ENCODE peak calls at places on chromosomes 6 and 20, in four cellular contexts. U, F, A and H are unnamed samples.
A peak's percentile ranks its signal among the peaks of the same experiment; 100 is the strongest.

GRCh38 chr20:47262365-47263013 is 94.0 kb downstream of the ZMYND8 start:
- DNase-seq in U (no peak), A (no peak), F (peak; percentile 69), H (no peak)

GRCh38 chr6:52503853-52504777 is 72.7 kb downstream of the TRAM2 start:
- DNase-seq in U (no peak), A (peak; percentile 98), F (no peak), H (no peak)

GRCh38 chr20:10190456-10190855 is 28.2 kb upstream of the SNAP25 start:
- DNase-seq in F (no peak), U (no peak), A (no peak), H (no peak)

GRCh38 chr6:129586815-129587214 is 123.2 kb downstream of the ARHGAP18 start:
- DNase-seq in U (no peak), F (no peak), A (no peak), H (no peak)

GRCh38 chr20:58006346-58007316 is 221.8 kb downstream of the ANKRD60 start:
- DNase-seq in F (no peak), A (peak; percentile 47), U (no peak), H (no peak)

GRCh38 chr6:45075246-45075645 is 252.9 kb upstream of the RUNX2 start:
- DNase-seq in U (no peak), A (no peak), F (no peak), H (no peak)

GRCh38 chr6:131096786-131097185 is 33.7 kb upstream of the EPB41L2 start:
- DNase-seq in U (no peak), A (no peak), F (no peak), H (no peak)

GRCh38 chr6:32685603-32686002 is 19.1 kb upstream of the HLA-DQB1 start:
- DNase-seq in U (no peak), F (peak; percentile 69), A (no peak), H (peak; percentile 62)

GRCh38 chr6:46882622-46883021 is 39.1 kb downstream of the ADGRF5 start:
- DNase-seq in F (no peak), A (no peak), U (no peak), H (no peak)

GRCh38 chr20:37345339-37346231 is at the start of gene SRC:
- DNase-seq in U (peak; percentile 74), F (peak; percentile 80), A (peak; percentile 93), H (no peak)

GRCh38 chr20:37142708-37143107 is 36.4 kb upstream of the RPN2 start:
- DNase-seq in U (no peak), A (no peak), F (no peak), H (no peak)

GRCh38 chr6:85516168-85516567 is 66.3 kb downstream of the NT5E start:
- DNase-seq in F (no peak), A (no peak), U (peak; percentile 44), H (no peak)

GRCh38 chr20:34222208-34222607 is 19.0 kb upstream of the ASIP start:
- DNase-seq in U (no peak), A (no peak), F (no peak), H (no peak)

GRCh38 chr20:36305602-36306556 is at the start of gene DLGAP4:
- DNase-seq in A (no peak), F (no peak), U (no peak), H (no peak)

GRCh38 chr6:127403636-127404035 is 55.6 kb downstream of the KIAA0408 start:
- DNase-seq in A (no peak), U (no peak), F (no peak), H (no peak)

GRCh38 chr20:10412591-10413408 is 21.2 kb downstream of the MKKS start:
- DNase-seq in A (no peak), U (no peak), F (no peak), H (no peak)

GRCh38 chr20:6402026-6402425 is 279.2 kb upstream of the FERMT1 start:
- DNase-seq in U (no peak), F (no peak), A (no peak), H (no peak)

GRCh38 chr20:1877604-1878195 is 17.5 kb upstream of the SIRPA start:
- DNase-seq in F (no peak), U (no peak), A (no peak), H (no peak)

GRCh38 chr6:43758617-43759050 is 11.4 kb upstream of the VEGFA start:
- DNase-seq in A (no peak), F (peak; percentile 38), U (no peak), H (no peak)

GRCh38 chr6:109493865-109494264 is 10.8 kb upstream of the ZBTB24 start:
- DNase-seq in F (no peak), A (no peak), U (no peak), H (no peak)

GRCh38 chr6:31922942-31923341 is 4.6 kb upstream of the C2 start:
- DNase-seq in A (no peak), U (peak; percentile 73), F (peak; percentile 35), H (no peak)

GRCh38 chr6:167153523-167153959 is 4.2 kb downstream of the GPR31 start:
- DNase-seq in U (peak; percentile 15), A (no peak), F (no peak), H (no peak)

GRCh38 chr20:24837721-24838456 is 111.2 kb upstream of the CST7 start:
- DNase-seq in F (no peak), A (no peak), U (no peak), H (no peak)

GRCh38 chr20:24836041-24836533 is 113.0 kb upstream of the CST7 start:
- DNase-seq in U (no peak), F (no peak), A (no peak), H (no peak)

GRCh38 chr20:24840121-24840713 is 108.9 kb upstream of the CST7 start:
- DNase-seq in A (no peak), F (no peak), U (no peak), H (no peak)

GRCh38 chr20:24836900-24837299 is 112.2 kb upstream of the CST7 start:
- DNase-seq in U (no peak), F (no peak), A (no peak), H (no peak)

GRCh38 chr20:24838551-24839530 is 110.2 kb upstream of the CST7 start:
- DNase-seq in A (no peak), F (no peak), U (no peak), H (no peak)
- H3K27ac ChIP-seq in A (no peak overlapping the region), F (no peak overlapping the region), U (no peak overlapping the region), H (no peak overlapping the region)

GRCh38 chr6:21158873-21159272 is 434.7 kb upstream of the SOX4 start:
- DNase-seq in F (no peak), A (no peak), U (no peak), H (no peak)

GRCh38 chr6:21159465-21159864 is 434.1 kb upstream of the SOX4 start:
- DNase-seq in A (no peak), U (no peak), F (no peak), H (no peak)

GRCh38 chr6:21158149-21158548 is 435.4 kb upstream of the SOX4 start:
- DNase-seq in A (no peak), F (no peak), U (no peak), H (no peak)

GRCh38 chr6:21163110-21163837 is 430.3 kb upstream of the SOX4 start:
- DNase-seq in U (no peak), A (no peak), F (peak; percentile 30), H (no peak)

GRCh38 chr6:21157186-21157929 is 436.2 kb upstream of the SOX4 start:
- DNase-seq in A (no peak), U (no peak), F (no peak), H (no peak)
- H3K27ac ChIP-seq in A (no peak overlapping the region), U (no peak overlapping the region), F (no peak overlapping the region), H (no peak overlapping the region)

DNA sequence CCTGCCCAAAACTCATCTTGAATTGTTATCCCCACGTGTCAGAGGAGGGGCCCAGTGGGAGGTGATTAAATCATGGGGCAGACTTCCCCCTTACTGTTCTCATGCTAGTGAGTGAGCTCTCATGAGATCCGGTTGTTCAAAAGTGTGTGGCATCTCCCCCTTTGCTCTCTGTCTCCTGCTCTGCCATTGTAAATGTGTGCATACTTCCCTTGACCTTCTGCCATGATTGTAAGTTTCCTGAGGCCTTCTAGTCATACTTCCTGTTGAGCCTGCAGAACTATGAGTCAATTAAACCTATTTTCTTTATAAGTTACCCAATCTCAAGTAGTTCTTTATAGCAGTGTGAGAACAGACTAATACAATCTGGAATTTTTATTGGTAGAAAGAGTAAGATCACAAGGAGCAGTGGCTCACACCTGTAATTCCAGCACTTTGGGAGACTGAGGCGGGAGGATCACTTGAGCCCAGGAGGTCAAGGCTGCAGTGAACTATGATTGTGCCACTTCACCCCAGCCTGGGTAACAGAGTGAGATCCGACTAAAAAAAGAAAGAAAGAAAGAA is 47.1 kb upstream of the SLC22A16 start:
- DNase-seq in F (no peak), A (no peak), U (no peak), H (no peak)
- H3K27ac ChIP-seq in F (no peak overlapping the region), A (no peak overlapping the region), U (no peak overlapping the region), H (no peak overlapping the region)

DNA sequence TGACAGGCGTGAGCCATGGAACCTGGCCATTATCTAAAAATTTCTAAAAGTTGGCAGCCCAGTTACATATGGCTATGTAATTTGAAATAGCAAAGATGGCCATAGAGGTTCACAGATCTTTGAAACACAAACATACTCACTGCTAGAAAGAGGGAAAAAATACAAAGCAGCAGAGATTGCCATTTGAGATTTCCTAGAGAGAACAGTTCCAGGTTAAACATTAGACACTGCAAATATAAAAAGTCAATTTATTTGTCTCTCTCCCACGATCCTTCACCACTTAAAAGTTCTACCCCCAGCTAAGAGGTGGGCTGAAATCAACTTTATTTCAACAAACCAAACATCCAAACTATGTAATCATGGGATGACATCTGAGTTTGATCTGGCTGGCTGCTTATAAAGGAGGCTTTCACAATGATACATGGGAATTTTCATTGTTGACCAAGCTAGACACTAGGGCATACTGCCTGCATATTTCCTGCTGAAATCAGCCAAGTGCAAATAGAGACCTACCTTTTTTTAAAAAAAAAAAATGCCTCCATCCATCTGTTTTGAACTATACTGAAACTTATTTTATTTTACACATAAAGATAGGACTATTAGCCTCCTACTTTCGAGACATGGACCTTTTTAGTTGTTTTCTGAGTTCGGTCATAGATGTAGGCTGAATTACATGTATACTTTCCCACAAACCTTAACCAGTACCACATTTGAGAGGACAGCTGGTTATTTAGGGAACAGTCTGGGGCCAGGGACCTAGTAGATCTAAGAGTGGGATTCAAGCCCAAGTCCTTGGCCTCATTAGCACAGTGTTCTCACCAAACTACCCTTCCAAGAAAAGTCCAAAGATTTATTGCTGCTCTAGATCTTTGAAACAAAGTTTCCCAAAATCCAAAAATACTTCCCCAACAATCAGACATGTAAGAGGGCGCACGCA is 16.6 kb downstream of the DCDC2 start:
- DNase-seq in U (peak; percentile 100), F (no peak), A (no peak), H (no peak)
- H3K27ac ChIP-seq in U (peak overlapping the region; percentile 70), F (no peak overlapping the region), A (no peak overlapping the region), H (no peak overlapping the region)

GRCh38 chr6:35360349-35361138 is 18.2 kb downstream of the PPARD start:
- DNase-seq in F (no peak), A (peak; percentile 70), U (peak; percentile 97), H (no peak)

GRCh38 chr6:35359346-35359743 is 17.0 kb downstream of the PPARD start:
- DNase-seq in F (no peak), A (no peak), U (no peak), H (no peak)

GRCh38 chr6:35359744-35360348 is 17.5 kb downstream of the PPARD start:
- DNase-seq in A (peak; percentile 70), F (no peak), U (no peak), H (no peak)

GRCh38 chr6:35363293-35363750 is 21.0 kb downstream of the PPARD start:
- DNase-seq in A (no peak), F (no peak), U (no peak), H (no peak)

DNA sequence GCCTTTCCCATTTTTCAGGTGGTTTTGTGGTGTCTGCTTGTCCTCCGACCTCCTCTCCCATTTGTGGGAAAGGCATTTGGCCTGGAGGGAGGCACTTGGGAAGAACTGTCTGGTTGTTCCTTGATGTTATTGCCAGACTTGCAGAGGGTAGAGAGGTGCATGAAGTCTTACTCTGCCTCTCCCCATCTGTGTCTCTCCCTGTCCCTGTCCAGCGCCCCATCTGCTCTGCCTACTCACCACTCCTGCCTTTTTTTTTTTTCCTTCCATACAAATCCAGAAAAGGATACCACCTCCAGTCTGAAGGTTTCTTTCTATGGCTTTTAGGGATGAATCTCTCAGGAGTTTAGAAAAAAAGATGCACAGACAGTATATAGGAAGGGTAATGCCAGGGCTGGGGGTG is 19.8 kb downstream of the PPARD start:
- DNase-seq in F (no peak), U (no peak), A (no peak), H (no peak)
- H3K27ac ChIP-seq in F (no peak overlapping the region), U (no peak overlapping the region), A (no peak overlapping the region), H (no peak overlapping the region)